ENCODE peak calls at places on chromosomes 5 and 9, in five cellular contexts. A is colonic mucosa; H is CD8-positive, alpha-beta T cell; R is tibial artery; V is A673. F is an unnamed sample.
A peak's percentile ranks its signal among the peaks of the same experiment; 100 is the strongest.

GRCh38 chr5:73764996-73765395 is 139.0 kb downstream of the ARHGEF28 start:
- DNase-seq in H (no peak), R (no peak), A (no peak), V (no peak), F (no peak)

GRCh38 chr5:121273818-121274433 is 577.8 kb upstream of the FTMT start:
- DNase-seq in R (no peak), A (no peak), V (peak; percentile 89), H (no peak), F (no peak)

GRCh38 chr9:81052846-81053245 is 636.5 kb downstream of the TLE1 start:
- DNase-seq in V (no peak), R (no peak), H (no peak), A (no peak), F (no peak)

GRCh38 chr5:124453221-124454032 is 293.0 kb downstream of the ZNF608 start:
- DNase-seq in H (no peak), V (no peak), R (no peak), A (no peak), F (no peak)

GRCh38 chr9:114448706-114449105 is 56.6 kb downstream of the WHRN start:
- DNase-seq in V (no peak), H (no peak), R (no peak), A (no peak), F (peak; percentile 50)

GRCh38 chr5:82952326-82952725 is 124.9 kb downstream of the TMEM167A start:
- DNase-seq in A (no peak), V (no peak), R (no peak), H (no peak), F (no peak)

GRCh38 chr5:53815471-53815870 is 255.0 kb downstream of the NDUFS4 start:
- DNase-seq in V (no peak), R (no peak), A (no peak), H (no peak), F (no peak)

GRCh38 chr5:59709346-59709821 is 184.1 kb downstream of the PDE4D start:
- DNase-seq in H (no peak), V (peak; percentile 69), A (no peak), R (no peak), F (no peak)

GRCh38 chr5:133249593-133249992 is 197.8 kb downstream of the HSPA4 start:
- DNase-seq in A (no peak), H (no peak), V (no peak), R (no peak), F (no peak)

GRCh38 chr9:109520475-109521132 is 22.5 kb upstream of the PTPN3 start:
- DNase-seq in R (peak; percentile 74), A (peak; percentile 81), V (peak; percentile 76), H (no peak), F (no peak)

GRCh38 chr5:140042551-140043507 is at the start of gene NRG2:
- DNase-seq in R (peak; percentile 48), H (peak; percentile 70), V (peak; percentile 66), A (peak; percentile 51), F (peak; percentile 84)

GRCh38 chr5:59116231-59116900 is 533.5 kb downstream of the RAB3C start:
- DNase-seq in V (no peak), A (no peak), H (no peak), R (no peak), F (no peak)

GRCh38 chr9:136304981-136305380 is 1.1 kb upstream of the CCDC187 start:
- DNase-seq in A (no peak), R (no peak), H (no peak), V (no peak), F (no peak)

GRCh38 chr9:114221706-114222465 is 66.5 kb downstream of the COL27A1 start:
- DNase-seq in R (no peak), V (no peak), A (no peak), H (no peak), F (no peak)

GRCh38 chr9:105833271-105833975 is 139.1 kb downstream of the TMEM38B start:
- DNase-seq in A (no peak), R (no peak), H (no peak), V (no peak), F (no peak)

GRCh38 chr9:31168161-31168560 is 1216.3 kb upstream of the ACO1 start:
- DNase-seq in A (no peak), V (no peak), H (no peak), R (no peak), F (no peak)

GRCh38 chr5:76732405-76733048 is 16.6 kb downstream of the F2R start:
- DNase-seq in H (no peak), A (no peak), R (no peak), V (no peak), F (no peak)

GRCh38 chr9:90894956-90895687 is 93.5 kb downstream of the SYK start:
- DNase-seq in V (peak; percentile 14), H (no peak), A (no peak), R (no peak), F (no peak)

GRCh38 chr9:16417749-16418148 is 452.7 kb downstream of the BNC2 start:
- DNase-seq in H (no peak), V (no peak), A (no peak), R (no peak), F (no peak)

GRCh38 chr5:38596997-38597396 is 40.6 kb upstream of the LIFR start:
- DNase-seq in A (no peak), R (no peak), H (no peak), V (peak; percentile 27), F (no peak)

GRCh38 chr5:3025392-3025791 is 273.9 kb upstream of the IRX2 start:
- DNase-seq in A (no peak), V (no peak), H (peak; percentile 13), R (no peak), F (no peak)

GRCh38 chr5:52693279-52693678 is 94.4 kb upstream of the ITGA1 start:
- DNase-seq in H (peak; percentile 58), R (peak; percentile 41), V (peak; percentile 32), A (peak; percentile 35), F (no peak)

GRCh38 chr9:15696979-15697378 is 144.1 kb downstream of the CCDC171 start:
- DNase-seq in R (no peak), V (peak; percentile 5), A (no peak), H (no peak), F (no peak)

GRCh38 chr9:77488439-77489126 is 159.5 kb downstream of the GNA14 start:
- DNase-seq in V (peak; percentile 75), R (no peak), A (no peak), H (no peak), F (no peak)

GRCh38 chr5:121503111-121503840 is 348.4 kb upstream of the FTMT start:
- DNase-seq in V (peak; percentile 66), A (peak; percentile 22), H (no peak), R (peak; percentile 54), F (no peak)

GRCh38 chr5:137566118-137566541 is 67.0 kb upstream of the SPOCK1 start:
- DNase-seq in R (no peak), H (no peak), V (no peak), A (no peak), F (no peak)

GRCh38 chr9:109582386-109582785 is 84.3 kb upstream of the PTPN3 start:
- DNase-seq in H (no peak), A (no peak), V (no peak), R (no peak), F (no peak)

GRCh38 chr5:98414938-98415337 is 358.5 kb upstream of the RGMB start:
- DNase-seq in A (no peak), H (no peak), R (no peak), V (no peak), F (no peak)

GRCh38 chr5:91281409-91281808 is 101.7 kb downstream of the ARRDC3 start:
- DNase-seq in R (no peak), H (no peak), V (no peak), A (no peak), F (no peak)

GRCh38 chr9:41229408-41230401 is 40.6 kb upstream of the ZNG1F start:
- DNase-seq in A (no peak), R (no peak), V (peak; percentile 31), H (peak; percentile 49), F (peak; percentile 83)

GRCh38 chr9:127455299-127455992 is 4.1 kb downstream of the LRSAM1 start:
- DNase-seq in H (no peak), R (no peak), V (no peak), A (peak; percentile 40), F (no peak)

GRCh38 chr5:149930060-149930753 is 14.4 kb downstream of the PDE6A start:
- DNase-seq in A (no peak), V (peak; percentile 35), H (no peak), R (no peak), F (no peak)

GRCh38 chr9:81575976-81576375 is 113.4 kb downstream of the TLE1 start:
- DNase-seq in R (no peak), V (no peak), H (no peak), A (no peak), F (no peak)

GRCh38 chr9:87886210-87887150 is 3.8 kb downstream of the SPATA31E1 start:
- DNase-seq in R (no peak), H (no peak), A (no peak), V (no peak), F (no peak)

DNA sequence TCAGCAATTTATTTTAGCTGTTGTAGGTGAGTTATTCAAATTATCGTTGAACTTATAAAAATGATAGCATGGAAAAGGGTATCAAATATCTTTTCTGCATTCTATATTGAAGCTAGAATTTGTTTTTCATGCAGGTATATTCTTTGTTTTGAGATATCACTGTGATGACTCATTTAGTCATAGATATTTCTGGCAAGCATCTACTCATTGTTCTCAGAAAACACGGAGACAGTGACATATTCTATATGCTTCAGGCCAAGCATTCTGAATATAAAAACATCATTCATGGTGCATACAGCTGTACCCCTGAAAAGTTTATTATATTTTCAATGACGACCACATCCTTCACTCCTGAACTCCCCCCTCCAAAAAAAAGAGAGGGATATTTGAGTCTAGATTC is 150.3 kb upstream of the GRIA1 start:
- DNase-seq in V (no peak), H (no peak), A (no peak), R (no peak), F (no peak)
- H3K27ac ChIP-seq in V (no peak overlapping the region), H (no peak overlapping the region), A (no peak overlapping the region), R (no peak overlapping the region), F (no peak overlapping the region)

DNA sequence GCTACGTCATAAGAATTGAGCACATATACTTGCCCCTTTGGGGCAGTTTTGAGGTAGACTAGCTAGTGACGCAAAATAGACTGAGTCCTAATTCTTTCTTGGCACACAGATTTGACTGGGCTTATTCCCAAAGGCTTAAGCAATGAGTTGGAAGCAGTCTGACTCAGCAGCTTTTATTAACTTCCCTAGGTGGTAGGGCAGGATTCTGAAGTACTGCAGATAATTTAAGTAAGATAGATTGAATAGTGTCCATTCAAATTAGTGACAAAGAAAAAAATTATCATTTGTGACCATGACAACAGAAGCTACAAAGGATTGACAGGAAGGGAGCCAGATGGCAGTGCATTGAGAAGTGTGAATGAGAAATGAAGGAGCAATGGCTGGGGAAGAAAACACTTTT is 649.4 kb downstream of the CDH9 start:
- DNase-seq in H (no peak), A (no peak), V (peak; percentile 63), R (no peak), F (no peak)
- H3K4me3 ChIP-seq in H (no peak overlapping the region), A (no peak overlapping the region), V (no peak overlapping the region), R (no peak overlapping the region), F (no peak overlapping the region)

DNA sequence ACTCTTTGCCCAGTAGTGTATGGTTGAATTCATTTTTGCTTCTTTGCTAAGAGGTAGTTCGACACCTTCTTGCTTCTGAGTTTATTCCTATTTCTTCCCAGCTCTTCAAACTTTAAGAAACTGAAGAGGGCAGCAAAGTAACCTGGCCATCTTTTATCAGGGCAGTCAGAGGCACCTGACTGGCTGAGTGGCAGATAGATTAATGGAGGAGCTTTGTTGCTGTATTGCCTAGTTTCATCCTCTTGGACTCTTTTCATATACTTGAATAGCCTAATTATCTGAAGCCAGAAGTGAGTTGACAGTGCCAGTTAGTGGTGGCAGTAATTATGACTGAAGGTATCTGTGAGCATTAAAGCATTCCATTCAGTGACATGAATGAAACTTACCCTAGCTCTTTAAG is 82.5 kb downstream of the UHRF2 start:
- DNase-seq in H (no peak), R (no peak), V (no peak), A (no peak), F (no peak)
- TF ChIP-seq CTCF in H (no peak), R (no peak), V (no peak), A (no peak), F (no peak)

GRCh38 chr9:133357656-133358055 is 1.3 kb downstream of the SURF2 start:
- DNase-seq in R (no peak), A (no peak), H (no peak), V (no peak), F (no peak)
- H3K27ac ChIP-seq in R (no peak overlapping the region), A (no peak overlapping the region), H (no peak overlapping the region), V (no peak overlapping the region), F (no peak overlapping the region)